ENCODE peak calls at places on chromosomes 5 and 9, in six cellular contexts. T, F, J, Q, L and W are unnamed samples.

GRCh38 chr5:149735066-149735465 is 5.0 kb downstream of the PPARGC1B start:
- DNase-seq in T (no peak), F (peak), J (no peak), Q (peak), L (no peak), W (peak)

GRCh38 chr5:10633271-10634049 is 69.6 kb downstream of the ANKRD33B start:
- DNase-seq in T (no peak), F (no peak), J (no peak), Q (no peak), L (no peak), W (peak)

GRCh38 chr9:71355884-71356283 is 234.5 kb upstream of the TRPM3 start:
- DNase-seq in T (no peak), F (no peak), J (peak), Q (peak), L (no peak), W (no peak)

GRCh38 chr9:134341306-134341705 is 15.1 kb downstream of the RXRA start:
- DNase-seq in T (no peak), F (no peak), J (no peak), Q (no peak), L (no peak), W (no peak)

GRCh38 chr9:89794918-89795317 is 190.1 kb downstream of the GADD45G start:
- DNase-seq in T (no peak), F (no peak), J (no peak), Q (no peak), L (no peak), W (no peak)

GRCh38 chr5:54831233-54831632 is 154.2 kb downstream of the ESM1 start:
- DNase-seq in T (no peak), F (no peak), J (no peak), Q (no peak), L (no peak), W (no peak)

GRCh38 chr5:124179788-124180187 is 566.7 kb downstream of the ZNF608 start:
- DNase-seq in T (peak), F (no peak), J (no peak), Q (no peak), L (no peak), W (no peak)

GRCh38 chr9:124180557-124180956 is 77.2 kb upstream of the NEK6 start:
- DNase-seq in T (peak), F (no peak), J (no peak), Q (no peak), L (no peak), W (peak)

GRCh38 chr5:176596689-176597416 is 13.1 kb downstream of the GPRIN1 start:
- DNase-seq in T (no peak), F (no peak), J (no peak), Q (peak), L (no peak), W (peak)

GRCh38 chr5:108521841-108522506 is 140.1 kb upstream of the FBXL17 start:
- DNase-seq in T (peak), F (peak), J (peak), Q (peak), L (peak), W (peak)

GRCh38 chr9:120366646-120367019 is 213.3 kb downstream of the CDK5RAP2 start:
- DNase-seq in T (peak), F (peak), J (no peak), Q (peak), L (peak), W (peak)

GRCh38 chr5:99005506-99005905 is 76.7 kb upstream of the CHD1 start:
- DNase-seq in T (no peak), F (no peak), J (no peak), Q (peak), L (no peak), W (no peak)

DNA sequence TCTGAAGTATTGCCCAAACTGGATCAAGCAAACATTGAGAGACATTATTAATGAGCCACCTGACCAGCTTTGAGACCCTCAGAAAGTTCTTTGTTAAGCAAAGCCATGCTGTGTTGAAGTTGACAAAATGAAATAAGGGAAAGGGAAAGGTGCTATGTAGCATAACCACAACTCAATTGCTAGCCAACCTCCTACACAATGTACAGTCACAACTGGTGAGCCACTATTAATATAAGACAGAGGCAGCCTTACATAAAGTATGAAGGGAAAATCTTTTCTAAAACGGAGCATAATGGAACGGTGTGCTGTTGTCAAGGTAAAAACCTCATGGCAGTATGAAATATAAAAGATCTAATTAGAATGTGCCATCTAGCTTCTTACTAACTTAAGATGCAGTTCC is 375.8 kb upstream of the ST8SIA4 start:
- DNase-seq in T (no peak), F (peak), J (no peak), Q (no peak), L (no peak), W (no peak)
- H3K9ac ChIP-seq in T (no peak), F (no peak), J (no peak), Q (no peak), L (no peak), W (no peak)

DNA sequence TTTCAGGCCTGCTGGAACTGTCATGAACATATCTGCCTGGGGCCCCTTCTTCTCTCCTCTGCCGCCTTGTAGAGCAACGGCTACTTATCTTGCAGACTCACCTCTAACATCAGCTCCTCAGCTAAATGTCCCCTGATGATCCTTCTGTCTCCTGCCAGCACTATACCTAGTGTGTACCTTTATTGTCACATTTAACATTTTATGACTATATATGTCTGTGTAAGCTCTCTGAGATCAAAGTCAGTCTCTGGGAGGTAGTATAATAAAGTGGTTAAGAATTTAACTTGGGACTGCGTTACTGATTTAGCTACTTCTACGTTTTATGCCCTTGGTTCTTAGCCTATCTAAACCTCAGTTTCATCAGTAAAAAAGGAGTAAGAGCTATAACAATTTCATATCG is 2.2 kb downstream of the TMED7 start:
- DNase-seq in T (no peak), F (no peak), J (no peak), Q (no peak), L (no peak), W (no peak)
- H3K9ac ChIP-seq in T (peak), F (peak), J (no peak), Q (peak), L (no peak), W (peak)

GRCh38 chr9:137027369-137028012 is 546 bp downstream of the ABCA2 start:
- DNase-seq in T (peak), F (no peak), J (no peak), Q (no peak), L (no peak), W (no peak)

GRCh38 chr9:137026828-137027227 is 1.2 kb downstream of the ABCA2 start:
- DNase-seq in T (no peak), F (no peak), J (no peak), Q (no peak), L (no peak), W (no peak)

GRCh38 chr9:137023583-137023991 is 4.5 kb downstream of the ABCA2 start:
- DNase-seq in T (no peak), F (no peak), J (no peak), Q (no peak), L (no peak), W (no peak)

GRCh38 chr9:137026384-137026783 is 1.7 kb downstream of the ABCA2 start:
- DNase-seq in T (no peak), F (no peak), J (no peak), Q (no peak), L (no peak), W (no peak)

DNA sequence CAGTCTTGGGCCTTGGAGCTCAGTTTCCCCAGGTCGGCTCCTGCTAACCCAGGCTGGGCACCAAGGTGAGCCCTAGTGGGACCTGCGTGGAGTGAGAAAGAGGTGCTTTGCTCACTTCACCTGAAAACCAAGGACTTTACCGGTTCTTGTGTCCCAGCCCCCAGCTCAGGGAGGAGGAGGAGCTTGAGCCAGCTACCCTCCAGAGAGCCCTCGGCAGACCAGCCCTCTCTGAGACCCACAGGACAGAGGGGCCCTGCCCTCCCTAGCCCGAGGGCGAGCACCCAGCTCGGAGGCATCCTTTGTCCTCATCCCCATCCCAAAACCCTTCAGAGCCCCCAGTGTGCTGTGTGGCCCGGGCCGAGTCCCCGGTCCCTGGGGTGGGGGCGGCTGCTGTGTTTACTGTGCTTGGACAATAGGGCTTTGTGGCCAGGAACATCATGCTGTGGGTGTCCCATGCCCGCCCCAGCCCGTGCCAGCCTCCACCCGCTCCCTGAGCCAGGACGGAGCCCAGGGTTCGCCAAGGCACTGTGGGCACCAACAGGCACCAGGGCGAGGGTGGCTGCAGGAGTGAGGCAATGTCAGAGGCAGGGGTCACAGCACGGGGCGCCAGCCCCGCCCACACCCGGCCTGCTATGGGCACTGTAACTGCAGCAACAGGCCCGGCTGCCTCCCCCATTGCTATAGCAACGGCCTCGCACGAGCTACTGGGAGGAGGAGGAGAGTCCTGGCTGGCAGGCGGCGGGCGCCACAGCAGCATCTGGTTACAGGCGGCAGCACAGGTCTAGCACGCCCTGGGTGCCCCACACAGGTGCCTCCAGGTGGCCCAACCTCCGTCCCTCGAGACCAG is 2.7 kb downstream of the ABCA2 start:
- DNase-seq in T (no peak), F (peak), J (no peak), Q (no peak), L (no peak), W (no peak)
- H3K9ac ChIP-seq in T (no peak), F (no peak), J (peak), Q (no peak), L (peak), W (no peak)

DNA sequence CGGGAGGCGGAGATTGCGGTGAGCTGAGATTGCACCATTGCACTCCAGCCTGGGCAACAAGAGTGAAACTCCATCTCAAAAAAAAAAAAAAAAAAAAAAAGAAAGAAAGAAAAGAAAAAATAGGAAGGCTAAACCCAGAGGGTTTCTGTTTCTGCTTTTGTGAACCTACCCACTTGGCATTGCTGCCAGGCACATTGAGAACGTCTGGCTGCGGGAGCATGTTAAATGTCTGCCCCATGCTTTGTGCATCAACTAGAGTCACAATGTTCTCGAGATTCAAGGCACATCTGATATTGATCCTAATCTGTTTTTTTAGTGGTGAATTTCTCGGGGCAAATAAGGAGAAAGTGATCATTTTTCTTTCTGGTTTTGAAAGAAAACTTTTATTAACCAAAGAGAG is 2.8 kb downstream of the SLC25A25 start:
- DNase-seq in T (no peak), F (no peak), J (no peak), Q (no peak), L (no peak), W (no peak)
- H3K9ac ChIP-seq in T (peak), F (no peak), J (no peak), Q (no peak), L (no peak), W (no peak)